ENCODE peak calls at places on chromosomes 11 and 22, in four cellular contexts. B is WTC11, E is K562, T is HepG2. Y is an unnamed sample.

GRCh38 chr11:31702966-31703365 is 108.2 kb downstream of the PAX6 start:
- DNase-seq in B (no peak), E (no peak), T (peak), Y (peak)

GRCh38 chr11:2099523-2100316 is 39.5 kb downstream of the IGF2 start:
- DNase-seq in B (no peak), E (no peak), T (no peak), Y (no peak)

GRCh38 chr11:61129608-61130523 is 27.6 kb downstream of the CD5 start:
- DNase-seq in B (peak), E (peak), T (peak), Y (peak)

GRCh38 chr11:32297629-32298028 is 137.7 kb downstream of the WT1 start:
- DNase-seq in B (no peak), E (peak), T (no peak), Y (peak)

GRCh38 chr11:111733655-111734088 is 32.5 kb downstream of the PPP2R1B start:
- DNase-seq in B (no peak), E (no peak), T (no peak), Y (no peak)

GRCh38 chr11:119491753-119492455 is 68.9 kb upstream of the THY1 start:
- DNase-seq in B (no peak), E (peak), T (no peak), Y (no peak)

GRCh38 chr22:46416537-46417267 is 81.2 kb downstream of the TRMU start:
- DNase-seq in B (no peak), E (no peak), T (no peak), Y (no peak)

GRCh38 chr11:87223816-87224215 is 186.1 kb downstream of the TMEM135 start:
- DNase-seq in B (no peak), E (no peak), T (no peak), Y (no peak)

GRCh38 chr11:73359930-73360742 is 16.1 kb upstream of the RELT start:
- DNase-seq in B (peak), E (peak), T (peak), Y (peak)

GRCh38 chr11:1510928-1511327 is 24.3 kb upstream of the MOB2 start:
- DNase-seq in B (no peak), E (no peak), T (no peak), Y (no peak)

GRCh38 chr22:17606472-17606871 is 22.1 kb downstream of the ATP6V1E1 start:
- DNase-seq in B (no peak), E (no peak), T (no peak), Y (no peak)

GRCh38 chr22:21582801-21583740 is 15.6 kb downstream of the UBE2L3 start:
- DNase-seq in B (no peak), E (no peak), T (no peak), Y (no peak)

GRCh38 chr11:75383246-75383645 is 16.1 kb upstream of the RPS3 start:
- DNase-seq in B (peak), E (no peak), T (no peak), Y (peak)
- TF ChIP-seq NR3C1 in B (no peak), E (no peak), T (no peak), Y (no peak)

DNA sequence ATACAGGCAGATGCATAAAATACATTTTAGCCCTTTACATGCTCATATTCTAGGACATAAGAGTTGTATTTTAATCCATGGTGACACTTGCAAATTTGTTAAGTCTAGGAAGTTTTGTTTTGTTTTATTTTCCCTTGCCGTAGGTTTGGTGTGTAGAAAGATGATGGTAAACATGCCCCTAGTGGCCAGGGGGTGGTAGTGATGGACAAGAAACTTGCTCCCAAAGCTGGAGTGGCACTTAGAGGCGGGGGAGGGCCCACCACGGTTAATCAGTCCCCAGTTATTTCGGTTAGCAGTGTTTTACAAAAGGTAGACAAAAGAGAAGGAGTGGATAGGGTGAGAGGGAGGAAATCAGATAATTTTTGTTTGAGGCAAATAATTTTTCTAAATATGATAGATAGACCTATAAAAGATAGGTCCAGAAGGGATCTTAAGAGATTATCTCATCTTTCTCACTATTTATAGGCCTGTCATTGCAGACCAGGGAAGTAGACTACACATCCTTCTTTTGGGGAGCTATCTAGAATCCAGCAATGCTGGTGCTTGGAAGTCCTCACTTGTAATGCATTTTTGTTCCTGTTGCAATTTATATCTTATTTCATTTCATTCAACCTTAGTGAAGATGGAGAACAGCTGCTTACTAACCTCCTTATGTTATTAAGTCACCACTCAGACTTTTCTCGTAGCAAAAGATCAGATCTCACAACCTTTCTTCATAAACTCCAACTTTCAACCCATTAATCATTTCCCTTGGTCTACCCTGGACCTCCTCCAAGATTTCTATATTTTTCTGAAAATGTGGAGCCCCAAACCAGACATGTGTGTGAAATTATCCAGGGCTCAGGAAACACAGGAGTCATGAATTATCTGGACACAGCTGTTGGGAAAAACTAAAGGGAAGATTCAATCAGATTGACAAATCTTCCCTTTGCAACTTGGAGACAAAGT is 5.9 kb upstream of the BDNF start:
- DNase-seq in B (peak), E (peak), T (peak), Y (peak)
- TF ChIP-seq NR3C1 in B (no peak), E (no peak), T (no peak), Y (no peak)

GRCh38 chr22:44154431-44154942 is 26.2 kb upstream of the PARVG start:
- DNase-seq in B (no peak), E (no peak), T (no peak), Y (no peak)

GRCh38 chr22:44153705-44154104 is 27.0 kb upstream of the PARVG start:
- DNase-seq in B (no peak), E (no peak), T (no peak), Y (no peak)

GRCh38 chr22:44155115-44155514 is 25.6 kb upstream of the PARVG start:
- DNase-seq in B (no peak), E (no peak), T (no peak), Y (no peak)

GRCh38 chr22:44147821-44148574 is 32.7 kb upstream of the PARVG start:
- DNase-seq in B (peak), E (no peak), T (no peak), Y (no peak)

DNA sequence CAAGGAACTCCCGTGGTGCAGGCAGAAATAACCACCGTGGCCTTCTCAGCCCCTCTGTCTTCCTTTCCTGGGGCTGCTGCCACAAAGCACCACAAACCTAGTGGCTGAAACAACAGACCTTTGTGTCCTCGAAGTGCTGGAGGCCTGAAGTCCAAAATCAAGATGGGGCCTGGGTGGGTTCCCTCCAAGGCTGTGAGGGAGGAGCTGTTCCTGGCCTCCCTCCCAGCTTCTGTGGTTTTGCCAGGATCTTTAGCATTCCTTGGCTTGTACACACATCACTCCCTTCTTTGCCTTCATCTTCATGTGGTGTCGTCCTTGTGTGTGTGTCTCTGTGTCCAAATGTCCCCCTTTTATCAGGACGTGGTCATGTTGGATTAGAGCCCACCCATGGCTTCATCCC is 29.1 kb upstream of the PARVG start:
- DNase-seq in B (no peak), E (no peak), T (no peak), Y (no peak)
- TF ChIP-seq NR3C1 in B (no peak), E (no peak), T (no peak), Y (no peak)

GRCh38 chr11:83287631-83288030 is 1.5 kb upstream of the CCDC90B start:
- DNase-seq in B (no peak), E (no peak), T (no peak), Y (no peak)

GRCh38 chr11:83294208-83294607 is 8.0 kb upstream of the CCDC90B start:
- DNase-seq in B (no peak), E (no peak), T (no peak), Y (no peak)

GRCh38 chr11:83293436-83293732 is 7.2 kb upstream of the CCDC90B start:
- DNase-seq in B (no peak), E (no peak), T (no peak), Y (no peak)

DNA sequence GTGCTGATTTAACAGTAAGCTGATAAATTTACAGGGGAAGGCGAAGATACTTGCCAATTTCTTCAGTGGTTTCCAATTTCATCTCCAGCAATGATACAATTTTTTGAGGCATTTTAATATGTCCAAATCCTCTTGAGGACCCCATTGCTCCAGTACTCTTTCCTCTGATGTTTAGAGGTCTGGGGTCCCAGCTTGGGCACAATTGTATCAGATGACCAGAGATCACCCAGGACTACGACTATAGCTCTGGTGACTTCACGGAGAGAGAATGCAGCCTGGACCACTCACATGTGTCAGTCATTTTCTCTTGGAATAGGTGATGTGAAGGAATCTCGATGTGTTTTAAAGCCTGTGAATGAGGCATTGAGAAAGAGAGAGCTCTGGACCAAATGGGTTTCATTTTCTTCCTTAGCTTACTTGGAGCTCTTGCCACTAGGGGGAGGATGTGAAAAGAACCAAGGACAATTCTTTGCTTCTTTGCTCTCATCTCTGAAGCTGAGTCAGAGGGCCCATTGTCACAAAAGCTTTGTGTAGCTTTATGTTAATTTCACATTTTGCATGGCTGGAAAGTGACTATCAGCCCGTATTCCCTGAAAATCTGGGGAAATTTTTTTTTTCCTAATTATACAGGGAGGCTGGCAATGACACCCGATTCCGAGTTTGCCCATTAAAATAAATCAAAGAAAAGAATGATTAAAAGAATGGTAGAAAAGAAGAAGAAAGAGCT is 6.7 kb upstream of the CCDC90B start:
- DNase-seq in B (no peak), E (peak), T (peak), Y (peak)
- TF ChIP-seq NR3C1 in B (no peak), E (no peak), T (no peak), Y (no peak)

GRCh38 chr22:36026741-36027140 is 1.9 kb downstream of the RBFOX2 start:
- DNase-seq in B (no peak), E (no peak), T (no peak), Y (no peak)
- TF ChIP-seq NR3C1 in B (no peak), E (no peak), T (no peak), Y (no peak)

GRCh38 chr11:69362315-69362714 is 68.4 kb downstream of the MYEOV start:
- DNase-seq in B (no peak), E (no peak), T (no peak), Y (no peak)
- TF ChIP-seq NR3C1 in B (no peak), E (no peak), T (no peak), Y (no peak)

GRCh38 chr11:19209617-19210016 is 7.8 kb upstream of the CSRP3 start:
- DNase-seq in B (no peak), E (no peak), T (no peak), Y (no peak)
- TF ChIP-seq NR3C1 in B (no peak), E (no peak), T (no peak), Y (no peak)

GRCh38 chr11:120606116-120607010 is 94.8 kb downstream of the GRIK4 start:
- DNase-seq in B (no peak), E (no peak), T (no peak), Y (no peak)
- TF ChIP-seq NR3C1 in B (no peak), E (no peak), T (no peak), Y (no peak)